ENCODE peak calls at places on chromosomes 1 and 21, in eight cellular contexts. One of them, this sample, is unnamed.

GRCh38 chr1:179146916-179147315 is 65.0 kb downstream of the TOR3A start:
- DNase-seq in kidney tubule cell: no peak
- DNase-seq in activated T-helper 9 cell treated with anti-CD3 and anti-CD28 coated beads, Interleukin-2, amount 50 U/mL, for 16 hours: no peak
- DNase-seq in CD4-positive, CD25-positive, alpha-beta regulatory T cell: no peak
- DNase-seq in hepatocyte: no peak
- DNase-seq in NCI-H2029: no peak
- DNase-seq in foreskin keratinocyte: peak; percentile 68
- DNase-seq in AG08395: no peak
- DNase-seq in this sample: peak; percentile 45

GRCh38 chr1:54227091-54227602 is 27.2 kb downstream of the MRPL37 start:
- DNase-seq in kidney tubule cell: peak; percentile 86
- DNase-seq in activated T-helper 9 cell treated with anti-CD3 and anti-CD28 coated beads, Interleukin-2, amount 50 U/mL, for 16 hours: no peak
- DNase-seq in CD4-positive, CD25-positive, alpha-beta regulatory T cell: no peak
- DNase-seq in hepatocyte: peak; percentile 66
- DNase-seq in NCI-H2029: no peak
- DNase-seq in foreskin keratinocyte: peak; percentile 30
- DNase-seq in AG08395: peak; percentile 79
- DNase-seq in this sample: peak; percentile 84

GRCh38 chr1:28129150-28129549 is 40.7 kb upstream of the EYA3 start:
- DNase-seq in kidney tubule cell: peak; percentile 98
- DNase-seq in activated T-helper 9 cell treated with anti-CD3 and anti-CD28 coated beads, Interleukin-2, amount 50 U/mL, for 16 hours: no peak
- DNase-seq in CD4-positive, CD25-positive, alpha-beta regulatory T cell: no peak
- DNase-seq in hepatocyte: peak; percentile 35
- DNase-seq in NCI-H2029: no peak
- DNase-seq in foreskin keratinocyte: peak; percentile 96
- DNase-seq in AG08395: peak; percentile 45
- DNase-seq in this sample: peak; percentile 85

GRCh38 chr1:54766726-54767125 is 2.4 kb upstream of the PARS2 start:
- DNase-seq in kidney tubule cell: peak; percentile 5
- DNase-seq in activated T-helper 9 cell treated with anti-CD3 and anti-CD28 coated beads, Interleukin-2, amount 50 U/mL, for 16 hours: no peak
- DNase-seq in CD4-positive, CD25-positive, alpha-beta regulatory T cell: no peak
- DNase-seq in hepatocyte: no peak
- DNase-seq in NCI-H2029: no peak
- DNase-seq in foreskin keratinocyte: no peak
- DNase-seq in AG08395: no peak
- DNase-seq in this sample: no peak

GRCh38 chr1:233561708-233562426 is 52.0 kb upstream of the KCNK1 start:
- DNase-seq in kidney tubule cell: no peak
- DNase-seq in activated T-helper 9 cell treated with anti-CD3 and anti-CD28 coated beads, Interleukin-2, amount 50 U/mL, for 16 hours: no peak
- DNase-seq in CD4-positive, CD25-positive, alpha-beta regulatory T cell: no peak
- DNase-seq in hepatocyte: no peak
- DNase-seq in NCI-H2029: no peak
- DNase-seq in foreskin keratinocyte: no peak
- DNase-seq in AG08395: no peak
- DNase-seq in this sample: no peak

GRCh38 chr1:207470927-207471326 is 16.8 kb downstream of the CR2 start:
- DNase-seq in kidney tubule cell: no peak
- DNase-seq in activated T-helper 9 cell treated with anti-CD3 and anti-CD28 coated beads, Interleukin-2, amount 50 U/mL, for 16 hours: no peak
- DNase-seq in CD4-positive, CD25-positive, alpha-beta regulatory T cell: peak; percentile 29
- DNase-seq in hepatocyte: no peak
- DNase-seq in NCI-H2029: no peak
- DNase-seq in foreskin keratinocyte: no peak
- DNase-seq in AG08395: no peak
- DNase-seq in this sample: peak; percentile 4

GRCh38 chr21:42524341-42525227 is 10.9 kb downstream of the SLC37A1 start:
- DNase-seq in kidney tubule cell: peak; percentile 58
- DNase-seq in activated T-helper 9 cell treated with anti-CD3 and anti-CD28 coated beads, Interleukin-2, amount 50 U/mL, for 16 hours: no peak
- DNase-seq in CD4-positive, CD25-positive, alpha-beta regulatory T cell: no peak
- DNase-seq in hepatocyte: peak; percentile 82
- DNase-seq in NCI-H2029: peak; percentile 91
- DNase-seq in foreskin keratinocyte: no peak
- DNase-seq in AG08395: peak; percentile 31
- DNase-seq in this sample: no peak

GRCh38 chr21:41438425-41439113 is 12.5 kb downstream of the MX1 start:
- DNase-seq in kidney tubule cell: no peak
- DNase-seq in activated T-helper 9 cell treated with anti-CD3 and anti-CD28 coated beads, Interleukin-2, amount 50 U/mL, for 16 hours: no peak
- DNase-seq in CD4-positive, CD25-positive, alpha-beta regulatory T cell: no peak
- DNase-seq in hepatocyte: no peak
- DNase-seq in NCI-H2029: no peak
- DNase-seq in foreskin keratinocyte: no peak
- DNase-seq in AG08395: no peak
- DNase-seq in this sample: no peak

GRCh38 chr1:82485591-82486369 is 685.0 kb downstream of the ADGRL2 start:
- DNase-seq in kidney tubule cell: peak; percentile 76
- DNase-seq in activated T-helper 9 cell treated with anti-CD3 and anti-CD28 coated beads, Interleukin-2, amount 50 U/mL, for 16 hours: no peak
- DNase-seq in CD4-positive, CD25-positive, alpha-beta regulatory T cell: no peak
- DNase-seq in hepatocyte: peak; percentile 32
- DNase-seq in NCI-H2029: no peak
- DNase-seq in foreskin keratinocyte: peak; percentile 75
- DNase-seq in AG08395: peak; percentile 6
- DNase-seq in this sample: peak; percentile 65

GRCh38 chr1:16971330-16972209 is 8.8 kb downstream of the MFAP2 start:
- DNase-seq in kidney tubule cell: peak; percentile 30
- DNase-seq in activated T-helper 9 cell treated with anti-CD3 and anti-CD28 coated beads, Interleukin-2, amount 50 U/mL, for 16 hours: no peak
- DNase-seq in CD4-positive, CD25-positive, alpha-beta regulatory T cell: no peak
- DNase-seq in hepatocyte: peak; percentile 71
- DNase-seq in NCI-H2029: peak; percentile 80
- DNase-seq in foreskin keratinocyte: peak; percentile 49
- DNase-seq in AG08395: peak; percentile 69
- DNase-seq in this sample: no peak

GRCh38 chr1:8602471-8603219 is 214.8 kb downstream of the RERE start:
- DNase-seq in kidney tubule cell: no peak
- DNase-seq in activated T-helper 9 cell treated with anti-CD3 and anti-CD28 coated beads, Interleukin-2, amount 50 U/mL, for 16 hours: peak; percentile 9
- DNase-seq in CD4-positive, CD25-positive, alpha-beta regulatory T cell: peak; percentile 77
- DNase-seq in hepatocyte: no peak
- DNase-seq in NCI-H2029: peak; percentile 59
- DNase-seq in foreskin keratinocyte: no peak
- DNase-seq in AG08395: no peak
- DNase-seq in this sample: no peak

GRCh38 chr1:22884806-22885559 is 87.7 kb downstream of the LACTBL1 start:
- DNase-seq in kidney tubule cell: no peak
- DNase-seq in activated T-helper 9 cell treated with anti-CD3 and anti-CD28 coated beads, Interleukin-2, amount 50 U/mL, for 16 hours: no peak
- DNase-seq in CD4-positive, CD25-positive, alpha-beta regulatory T cell: peak; percentile 47
- DNase-seq in hepatocyte: no peak
- DNase-seq in NCI-H2029: no peak
- DNase-seq in foreskin keratinocyte: no peak
- DNase-seq in AG08395: no peak
- DNase-seq in this sample: no peak

GRCh38 chr1:210830034-210831028 is 303.6 kb downstream of the KCNH1 start:
- DNase-seq in kidney tubule cell: no peak
- DNase-seq in activated T-helper 9 cell treated with anti-CD3 and anti-CD28 coated beads, Interleukin-2, amount 50 U/mL, for 16 hours: no peak
- DNase-seq in CD4-positive, CD25-positive, alpha-beta regulatory T cell: no peak
- DNase-seq in hepatocyte: no peak
- DNase-seq in NCI-H2029: no peak
- DNase-seq in foreskin keratinocyte: no peak
- DNase-seq in AG08395: no peak
- DNase-seq in this sample: no peak

GRCh38 chr1:119647734-119648619 is at the start of gene ZNF697:
- DNase-seq in kidney tubule cell: peak; percentile 99
- DNase-seq in activated T-helper 9 cell treated with anti-CD3 and anti-CD28 coated beads, Interleukin-2, amount 50 U/mL, for 16 hours: no peak
- DNase-seq in CD4-positive, CD25-positive, alpha-beta regulatory T cell: peak; percentile 34
- DNase-seq in hepatocyte: peak; percentile 95
- DNase-seq in NCI-H2029: peak; percentile 86
- DNase-seq in foreskin keratinocyte: peak; percentile 92
- DNase-seq in AG08395: peak; percentile 97
- DNase-seq in this sample: peak; percentile 98

GRCh38 chr1:203522237-203522636 is 28.3 kb downstream of the OPTC start:
- DNase-seq in kidney tubule cell: no peak
- DNase-seq in activated T-helper 9 cell treated with anti-CD3 and anti-CD28 coated beads, Interleukin-2, amount 50 U/mL, for 16 hours: no peak
- DNase-seq in CD4-positive, CD25-positive, alpha-beta regulatory T cell: no peak
- DNase-seq in hepatocyte: no peak
- DNase-seq in NCI-H2029: no peak
- DNase-seq in foreskin keratinocyte: no peak
- DNase-seq in AG08395: no peak
- DNase-seq in this sample: no peak

GRCh38 chr1:61426254-61426653 is 298.7 kb downstream of the TM2D1 start:
- DNase-seq in kidney tubule cell: no peak
- DNase-seq in activated T-helper 9 cell treated with anti-CD3 and anti-CD28 coated beads, Interleukin-2, amount 50 U/mL, for 16 hours: no peak
- DNase-seq in CD4-positive, CD25-positive, alpha-beta regulatory T cell: no peak
- DNase-seq in hepatocyte: no peak
- DNase-seq in NCI-H2029: peak; percentile 93
- DNase-seq in foreskin keratinocyte: no peak
- DNase-seq in AG08395: no peak
- DNase-seq in this sample: no peak

GRCh38 chr21:46027855-46028493 is 46.4 kb downstream of the COL6A1 start:
- DNase-seq in kidney tubule cell: no peak
- DNase-seq in activated T-helper 9 cell treated with anti-CD3 and anti-CD28 coated beads, Interleukin-2, amount 50 U/mL, for 16 hours: no peak
- DNase-seq in CD4-positive, CD25-positive, alpha-beta regulatory T cell: no peak
- DNase-seq in hepatocyte: peak; percentile 5
- DNase-seq in NCI-H2029: no peak
- DNase-seq in foreskin keratinocyte: no peak
- DNase-seq in AG08395: no peak
- DNase-seq in this sample: no peak

GRCh38 chr21:36385233-36385908 is at the start of gene CHAF1B:
- DNase-seq in kidney tubule cell: peak; percentile 83
- DNase-seq in activated T-helper 9 cell treated with anti-CD3 and anti-CD28 coated beads, Interleukin-2, amount 50 U/mL, for 16 hours: peak; percentile 77
- DNase-seq in CD4-positive, CD25-positive, alpha-beta regulatory T cell: peak; percentile 75
- DNase-seq in hepatocyte: peak; percentile 93
- DNase-seq in NCI-H2029: peak; percentile 65
- DNase-seq in foreskin keratinocyte: peak; percentile 56
- DNase-seq in AG08395: peak; percentile 96
- DNase-seq in this sample: peak; percentile 69

GRCh38 chr1:227397356-227397978 is 79.2 kb upstream of the CDC42BPA start:
- DNase-seq in kidney tubule cell: no peak
- DNase-seq in activated T-helper 9 cell treated with anti-CD3 and anti-CD28 coated beads, Interleukin-2, amount 50 U/mL, for 16 hours: no peak
- DNase-seq in CD4-positive, CD25-positive, alpha-beta regulatory T cell: no peak
- DNase-seq in hepatocyte: no peak
- DNase-seq in NCI-H2029: no peak
- DNase-seq in foreskin keratinocyte: no peak
- DNase-seq in AG08395: no peak
- DNase-seq in this sample: no peak

GRCh38 chr21:33546076-33546475 is 3.2 kb downstream of the SON start:
- DNase-seq in kidney tubule cell: no peak
- DNase-seq in activated T-helper 9 cell treated with anti-CD3 and anti-CD28 coated beads, Interleukin-2, amount 50 U/mL, for 16 hours: no peak
- DNase-seq in CD4-positive, CD25-positive, alpha-beta regulatory T cell: no peak
- DNase-seq in hepatocyte: no peak
- DNase-seq in NCI-H2029: no peak
- DNase-seq in foreskin keratinocyte: no peak
- DNase-seq in AG08395: no peak
- DNase-seq in this sample: no peak

GRCh38 chr1:58585591-58586151 is 8.6 kb upstream of the TACSTD2 start:
- DNase-seq in kidney tubule cell: peak; percentile 39
- DNase-seq in activated T-helper 9 cell treated with anti-CD3 and anti-CD28 coated beads, Interleukin-2, amount 50 U/mL, for 16 hours: no peak
- DNase-seq in CD4-positive, CD25-positive, alpha-beta regulatory T cell: no peak
- DNase-seq in hepatocyte: no peak
- DNase-seq in NCI-H2029: peak; percentile 20
- DNase-seq in foreskin keratinocyte: peak; percentile 68
- DNase-seq in AG08395: no peak
- DNase-seq in this sample: peak; percentile 58

GRCh38 chr1:228446849-228447248 is 30.2 kb upstream of the TRIM17 start:
- DNase-seq in kidney tubule cell: no peak
- DNase-seq in activated T-helper 9 cell treated with anti-CD3 and anti-CD28 coated beads, Interleukin-2, amount 50 U/mL, for 16 hours: no peak
- DNase-seq in CD4-positive, CD25-positive, alpha-beta regulatory T cell: no peak
- DNase-seq in hepatocyte: no peak
- DNase-seq in NCI-H2029: no peak
- DNase-seq in foreskin keratinocyte: no peak
- DNase-seq in AG08395: no peak
- DNase-seq in this sample: no peak

GRCh38 chr1:168319691-168320090 is 39.0 kb downstream of the TBX19 start:
- DNase-seq in kidney tubule cell: no peak
- DNase-seq in activated T-helper 9 cell treated with anti-CD3 and anti-CD28 coated beads, Interleukin-2, amount 50 U/mL, for 16 hours: no peak
- DNase-seq in CD4-positive, CD25-positive, alpha-beta regulatory T cell: no peak
- DNase-seq in hepatocyte: no peak
- DNase-seq in NCI-H2029: no peak
- DNase-seq in foreskin keratinocyte: no peak
- DNase-seq in AG08395: no peak
- DNase-seq in this sample: no peak

GRCh38 chr21:17495680-17496079 is 17.2 kb upstream of the CXADR start:
- DNase-seq in kidney tubule cell: peak; percentile 77
- DNase-seq in activated T-helper 9 cell treated with anti-CD3 and anti-CD28 coated beads, Interleukin-2, amount 50 U/mL, for 16 hours: no peak
- DNase-seq in CD4-positive, CD25-positive, alpha-beta regulatory T cell: no peak
- DNase-seq in hepatocyte: no peak
- DNase-seq in NCI-H2029: no peak
- DNase-seq in foreskin keratinocyte: no peak
- DNase-seq in AG08395: no peak
- DNase-seq in this sample: no peak

GRCh38 chr1:205376739-205377138 is 20.0 kb upstream of the KLHDC8A start:
- DNase-seq in kidney tubule cell: peak; percentile 31
- DNase-seq in activated T-helper 9 cell treated with anti-CD3 and anti-CD28 coated beads, Interleukin-2, amount 50 U/mL, for 16 hours: no peak
- DNase-seq in CD4-positive, CD25-positive, alpha-beta regulatory T cell: no peak
- DNase-seq in hepatocyte: no peak
- DNase-seq in NCI-H2029: no peak
- DNase-seq in foreskin keratinocyte: no peak
- DNase-seq in AG08395: no peak
- DNase-seq in this sample: peak; percentile 60

GRCh38 chr1:153375511-153375910 is at the start of gene S100A12:
- DNase-seq in kidney tubule cell: peak; percentile 88
- DNase-seq in activated T-helper 9 cell treated with anti-CD3 and anti-CD28 coated beads, Interleukin-2, amount 50 U/mL, for 16 hours: no peak
- DNase-seq in CD4-positive, CD25-positive, alpha-beta regulatory T cell: no peak
- DNase-seq in hepatocyte: peak; percentile 42
- DNase-seq in NCI-H2029: no peak
- DNase-seq in foreskin keratinocyte: peak; percentile 93
- DNase-seq in AG08395: peak; percentile 65
- DNase-seq in this sample: peak; percentile 68

GRCh38 chr1:109158433-109158832 is 44.5 kb downstream of the ELAPOR1 start:
- DNase-seq in kidney tubule cell: no peak
- DNase-seq in activated T-helper 9 cell treated with anti-CD3 and anti-CD28 coated beads, Interleukin-2, amount 50 U/mL, for 16 hours: no peak
- DNase-seq in CD4-positive, CD25-positive, alpha-beta regulatory T cell: no peak
- DNase-seq in hepatocyte: no peak
- DNase-seq in NCI-H2029: no peak
- DNase-seq in foreskin keratinocyte: no peak
- DNase-seq in AG08395: no peak
- DNase-seq in this sample: no peak

GRCh38 chr1:47175227-47175934 is 14.5 kb downstream of the PDZK1IP1 start:
- DNase-seq in kidney tubule cell: peak; percentile 71
- DNase-seq in activated T-helper 9 cell treated with anti-CD3 and anti-CD28 coated beads, Interleukin-2, amount 50 U/mL, for 16 hours: no peak
- DNase-seq in CD4-positive, CD25-positive, alpha-beta regulatory T cell: peak; percentile 54
- DNase-seq in hepatocyte: peak; percentile 79
- DNase-seq in NCI-H2029: peak; percentile 92
- DNase-seq in foreskin keratinocyte: peak; percentile 63
- DNase-seq in AG08395: peak; percentile 88
- DNase-seq in this sample: peak; percentile 77

GRCh38 chr1:8307628-8308027 is 10.3 kb upstream of the SLC45A1 start:
- DNase-seq in kidney tubule cell: no peak
- DNase-seq in activated T-helper 9 cell treated with anti-CD3 and anti-CD28 coated beads, Interleukin-2, amount 50 U/mL, for 16 hours: no peak
- DNase-seq in CD4-positive, CD25-positive, alpha-beta regulatory T cell: no peak
- DNase-seq in hepatocyte: no peak
- DNase-seq in NCI-H2029: no peak
- DNase-seq in foreskin keratinocyte: no peak
- DNase-seq in AG08395: no peak
- DNase-seq in this sample: no peak